ENCODE peak calls at places on chromosomes 2 and 18, in four cellular contexts. W, F, C and E are unnamed samples.

GRCh38 chr18:21345851-21346250 is 103.8 kb downstream of the GREB1L start:
- DNase-seq in F (no peak), W (no peak), C (no peak), E (no peak)

GRCh38 chr2:36433311-36434217 is 78.0 kb downstream of the CRIM1 start:
- DNase-seq in F (no peak), W (no peak), C (no peak), E (no peak)

GRCh38 chr2:25375371-25375988 is 33.8 kb upstream of the DNMT3A start:
- DNase-seq in F (no peak), W (no peak), C (no peak), E (no peak)

GRCh38 chr2:236548179-236548918 is 21.3 kb upstream of the ACKR3 start:
- DNase-seq in C (no peak), W (no peak), F (no peak), E (no peak)

GRCh38 chr2:238247002-238247822 is 7.4 kb upstream of the HES6 start:
- DNase-seq in W (no peak), C (no peak), F (no peak), E (peak; percentile 77)

GRCh38 chr18:70522183-70522582 is 233.3 kb downstream of the SOCS6 start:
- DNase-seq in W (no peak), F (no peak), C (no peak), E (no peak)

GRCh38 chr18:48959921-48960920 is 9.5 kb upstream of the SMAD7 start:
- DNase-seq in F (no peak), C (no peak), W (no peak), E (no peak)

GRCh38 chr2:69652206-69652605 is 8.7 kb upstream of the AAK1 start:
- DNase-seq in F (no peak), W (no peak), C (peak; percentile 61), E (no peak)

GRCh38 chr2:105329197-105329554 is 359 bp downstream of the TGFBRAP1 start:
- DNase-seq in W (no peak), C (no peak), F (peak; percentile 37), E (no peak)

GRCh38 chr18:27921904-27922541 is 254.9 kb downstream of the CDH2 start:
- DNase-seq in W (no peak), C (peak; percentile 13), F (no peak), E (no peak)

GRCh38 chr2:187382131-187382530 is 65.9 kb downstream of the CALCRL start:
- DNase-seq in C (no peak), F (no peak), W (no peak), E (no peak)

GRCh38 chr2:88167740-88168139 is 2.4 kb upstream of the THNSL2 start:
- DNase-seq in W (no peak), F (no peak), C (no peak), E (no peak)

GRCh38 chr2:180890781-180891180 is 89.6 kb upstream of the UBE2E3 start:
- DNase-seq in C (no peak), W (no peak), F (no peak), E (no peak)

GRCh38 chr18:13372405-13372995 is 153.9 kb downstream of the LDLRAD4 start:
- DNase-seq in W (no peak), C (no peak), F (no peak), E (no peak)

GRCh38 chr2:37394986-37395555 is 50.6 kb downstream of the QPCT start:
- DNase-seq in W (no peak), C (no peak), F (no peak), E (no peak)

GRCh38 chr2:18762667-18763066 is 173.3 kb upstream of the NT5C1B start:
- DNase-seq in C (no peak), W (no peak), F (no peak), E (no peak)

GRCh38 chr2:162029287-162029901 is 44.6 kb downstream of the DPP4 start:
- DNase-seq in F (no peak), W (no peak), C (peak; percentile 56), E (no peak)

GRCh38 chr2:54708584-54709340 is 14.7 kb upstream of the EML6 start:
- DNase-seq in F (no peak), C (no peak), W (no peak), E (no peak)